ENCODE peak calls at places on chromosome 13, in ten cellular contexts. H, L, X, F, O, E, A, B, U and Z are unnamed samples. For H3K9me3, the result is how much of the 10 kb centered on the place peaks cover.

GRCh38 chr13:78060966-78061365 is 142.3 kb upstream of the EDNRB start:
- DNase-seq in O (no peak), X (no peak), H (no peak), L (no peak), E (no peak), F (no peak), B (no peak), U (no peak), A (no peak), Z (no peak)

GRCh38 chr13:30880151-30880551 is 25.9 kb upstream of the MEDAG start:
- DNase-seq in E (no peak), F (no peak), H (no peak), A (peak), O (no peak), U (no peak), B (no peak), L (peak), X (no peak), Z (no peak)

GRCh38 chr13:108551674-108552073 is 77.7 kb upstream of the MYO16 start:
- DNase-seq in O (no peak), U (no peak), E (no peak), L (no peak), B (no peak), F (no peak), A (no peak), X (no peak), H (no peak), Z (no peak)

GRCh38 chr13:107361666-107362065 is 793.7 kb upstream of the ARGLU1 start:
- DNase-seq in X (no peak), U (no peak), L (peak), E (no peak), O (no peak), H (no peak), F (no peak), A (peak), B (no peak), Z (no peak)

GRCh38 chr13:41509996-41510395 is 52.6 kb downstream of the RGCC start:
- DNase-seq in B (no peak), H (no peak), E (no peak), U (no peak), X (no peak), L (no peak), O (no peak), A (no peak), F (no peak), Z (no peak)

GRCh38 chr13:36461472-36461871 is 29.2 kb downstream of the CCNA1 start:
- DNase-seq in E (no peak), O (no peak), L (no peak), A (no peak), H (no peak), X (no peak), B (no peak), U (no peak), F (no peak), Z (no peak)

GRCh38 chr13:43786766-43787517 is at the start of gene ENOX1:
- DNase-seq in L (peak), X (peak), O (peak), E (peak), U (no peak), H (no peak), A (peak), F (no peak), B (peak), Z (no peak)

GRCh38 chr13:54029226-54029625 is 1000.6 kb downstream of the OLFM4 start:
- DNase-seq in F (no peak), U (no peak), L (no peak), A (no peak), B (no peak), X (no peak), O (no peak), H (no peak), E (no peak), Z (peak)

GRCh38 chr13:54187461-54187860 is 1158.8 kb downstream of the OLFM4 start:
- DNase-seq in U (no peak), E (no peak), B (no peak), O (no peak), A (no peak), F (no peak), L (no peak), X (no peak), H (no peak), Z (no peak)

GRCh38 chr13:66266348-66266747 is 963.8 kb downstream of the PCDH9 start:
- DNase-seq in B (no peak), U (no peak), O (no peak), F (no peak), H (no peak), E (no peak), A (no peak), L (no peak), X (no peak), Z (no peak)

GRCh38 chr13:101846701-101847100 is 394.2 kb downstream of the ITGBL1 start:
- DNase-seq in H (no peak), U (no peak), A (no peak), X (no peak), B (no peak), E (no peak), L (no peak), O (no peak), F (no peak), Z (no peak)

GRCh38 chr13:48110132-48110868 is 15.4 kb upstream of the MED4 start:
- DNase-seq in L (peak), F (no peak), U (no peak), O (no peak), B (no peak), E (no peak), H (no peak), A (no peak), X (no peak), Z (no peak)

GRCh38 chr13:75326173-75327131 is 155.5 kb downstream of the TBC1D4 start:
- DNase-seq in U (no peak), L (peak), H (peak), O (no peak), X (peak), E (no peak), A (peak), F (peak), B (no peak), Z (no peak)

GRCh38 chr13:78689011-78689410 is 30.1 kb upstream of the OBI1 start:
- DNase-seq in B (no peak), F (no peak), H (no peak), X (no peak), L (no peak), A (no peak), O (no peak), E (no peak), U (no peak), Z (no peak)

GRCh38 chr13:94177041-94177440 is 302.4 kb downstream of the DCT start:
- DNase-seq in U (no peak), F (no peak), H (no peak), B (no peak), E (no peak), L (no peak), X (no peak), O (no peak), A (no peak), Z (no peak)

GRCh38 chr13:47080616-47081015 is 183.8 kb upstream of the HTR2A start:
- DNase-seq in H (no peak), B (no peak), A (no peak), F (no peak), X (no peak), O (no peak), L (no peak), E (no peak), U (no peak), Z (no peak)

GRCh38 chr13:57627663-57628062 is 3.9 kb upstream of the PCDH17 start:
- DNase-seq in E (no peak), B (no peak), X (no peak), L (peak), A (peak), F (no peak), H (no peak), U (no peak), O (no peak), Z (peak)

GRCh38 chr13:97043302-97043701 is 49.0 kb upstream of the OXGR1 start:
- DNase-seq in E (no peak), X (no peak), U (no peak), H (no peak), F (no peak), O (no peak), B (no peak), A (no peak), L (peak), Z (no peak)

GRCh38 chr13:87376081-87376480 is 295.1 kb upstream of the SLITRK5 start:
- DNase-seq in O (no peak), H (no peak), A (no peak), E (no peak), U (no peak), X (no peak), B (no peak), L (no peak), F (no peak), Z (no peak)

GRCh38 chr13:58682616-58683015 is 1051.1 kb downstream of the PCDH17 start:
- DNase-seq in A (no peak), O (no peak), F (no peak), E (no peak), U (no peak), L (no peak), X (no peak), B (no peak), H (no peak), Z (no peak)

GRCh38 chr13:47298506-47298905 is 401.7 kb upstream of the HTR2A start:
- DNase-seq in F (no peak), H (no peak), A (peak), L (no peak), X (no peak), E (no peak), O (no peak), B (no peak), U (no peak), Z (no peak)

GRCh38 chr13:33751151-33751550 is 66.8 kb upstream of the RFC3 start:
- DNase-seq in A (peak), B (no peak), L (peak), E (no peak), U (no peak), O (no peak), X (no peak), H (no peak), F (no peak), Z (no peak)

DNA sequence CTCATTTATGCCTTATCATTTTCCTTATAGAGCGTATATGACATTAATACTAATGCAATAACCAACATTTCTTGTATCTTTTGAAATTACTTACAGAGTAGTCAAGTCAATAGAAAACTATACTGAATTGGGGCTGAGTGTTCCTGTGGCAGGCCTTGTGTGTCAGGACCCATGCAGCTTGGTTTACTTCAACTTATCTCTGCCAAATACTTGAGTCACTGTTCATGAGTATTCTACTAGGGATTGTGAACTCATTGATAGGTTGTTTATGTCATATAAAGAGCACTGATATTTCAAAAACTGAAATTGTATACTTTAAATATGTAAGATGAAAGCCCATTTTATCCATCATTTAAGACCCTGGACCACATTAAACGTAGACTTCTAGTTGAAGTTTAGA is 688.6 kb upstream of the SLITRK1 start:
- DNase-seq in A (peak), E (no peak), O (no peak), H (no peak), B (no peak), U (no peak), X (no peak), F (no peak), L (peak), Z (no peak)
- H3K9me3 ChIP-seq in A (under half), E (under half), O (under half), H (under half), B (under half), U (under half), X (under half), F (under half), L (under half), Z (under half)

DNA sequence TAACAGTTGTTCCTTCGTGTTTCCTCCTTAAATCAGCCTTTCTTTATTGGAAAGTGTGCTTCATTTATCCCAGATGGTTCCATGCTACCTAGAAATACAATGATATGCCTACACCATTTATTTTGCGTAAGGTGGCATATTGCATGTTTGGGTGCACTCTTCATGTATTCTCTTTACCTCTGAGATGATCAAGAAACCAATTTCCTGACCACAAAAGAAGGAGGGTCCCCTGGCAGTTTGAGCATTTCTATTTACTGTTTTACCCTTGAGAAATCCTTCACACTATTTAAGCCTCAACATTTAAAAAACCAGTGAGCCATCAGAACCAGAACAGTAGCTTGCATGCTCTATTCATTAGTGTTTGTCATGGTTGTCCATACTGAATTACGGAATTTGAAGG is 354.0 kb downstream of the MTUS2 start:
- DNase-seq in F (no peak), B (no peak), O (no peak), L (no peak), H (no peak), E (no peak), U (no peak), A (no peak), X (no peak), Z (no peak)
- H3K9me3 ChIP-seq in F (under half), B (under half), O (under half), L (under half), H (under half), E (under half), U (under half), A (under half), X (under half), Z (under half)

DNA sequence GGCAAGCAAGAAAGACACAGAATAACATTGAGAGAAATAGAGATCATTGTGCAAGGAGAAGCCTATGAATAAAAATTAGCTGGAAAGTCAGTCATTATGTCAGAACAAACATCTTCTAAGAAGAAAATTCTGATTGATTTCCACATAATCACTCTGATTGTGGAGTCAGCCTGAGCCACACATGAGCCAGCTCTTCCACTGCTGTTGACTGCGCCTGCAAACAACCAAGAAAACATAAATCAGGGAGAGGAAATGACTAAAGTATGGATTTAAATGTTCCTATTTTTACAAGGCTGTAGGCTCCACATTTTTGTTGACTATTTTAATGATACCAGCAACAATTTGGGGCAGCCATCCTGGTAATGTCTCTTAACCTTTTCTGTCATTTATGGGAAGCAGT is 962.3 kb downstream of the EFNB2 start:
- DNase-seq in O (no peak), F (no peak), U (no peak), B (no peak), L (no peak), H (no peak), X (no peak), A (no peak), E (no peak), Z (no peak)
- H3K9me3 ChIP-seq in O (under half), F (under half), U (under half), B (under half), L (under half), H (under half), X (under half), A (under half), E (under half), Z (under half)

DNA sequence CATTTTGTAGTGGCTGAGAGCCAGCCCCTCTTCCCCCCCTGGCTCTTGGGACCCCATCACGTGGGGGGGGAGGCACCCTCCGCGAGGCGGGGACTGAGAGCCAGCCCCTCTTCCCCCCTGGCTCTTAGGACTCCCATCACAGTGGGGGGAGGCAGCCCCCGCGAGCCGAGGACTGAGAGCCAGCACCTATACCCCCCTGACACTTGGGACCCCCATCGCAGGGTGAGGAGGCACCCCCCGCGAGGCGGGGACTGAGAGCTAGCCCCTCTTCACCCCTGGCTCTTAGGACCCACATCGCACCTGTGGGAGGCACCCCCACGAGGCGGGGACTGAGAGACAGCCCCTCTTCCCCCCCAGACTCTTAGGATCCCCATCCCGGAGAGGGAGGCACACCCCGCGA is 2426.5 kb upstream of the PCDH20 start:
- DNase-seq in X (no peak), H (no peak), U (no peak), F (no peak), A (no peak), O (no peak), L (no peak), B (no peak), E (no peak), Z (no peak)
- H3K9me3 ChIP-seq in X (under half), H (under half), U (under half), F (under half), A (under half), O (under half), L (under half), B (under half), E (under half), Z (under half)

DNA sequence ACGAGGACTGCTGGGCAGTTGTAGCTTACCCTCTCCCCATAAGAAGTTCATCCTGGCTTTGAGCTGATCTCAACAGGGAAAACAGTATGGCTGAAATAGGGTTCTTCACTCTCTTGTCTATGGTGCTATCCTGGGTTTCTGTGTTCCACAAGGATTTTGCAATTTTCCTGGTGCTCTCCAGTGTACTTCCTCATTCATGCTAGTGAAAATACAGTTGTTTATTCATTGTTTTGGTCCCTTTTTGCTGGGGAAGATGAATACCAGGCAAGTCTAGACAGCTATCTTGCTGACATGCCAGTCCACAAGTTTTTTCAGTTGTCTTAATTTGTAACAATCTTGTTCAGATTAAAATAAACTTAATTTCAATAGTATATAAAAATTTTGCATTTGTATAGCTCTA is 306.5 kb downstream of the DLEU7 start:
- DNase-seq in L (no peak), H (no peak), F (no peak), O (no peak), X (no peak), B (no peak), U (no peak), A (no peak), E (no peak), Z (no peak)
- H3K9me3 ChIP-seq in L (under half), H (under half), F (under half), O (under half), X (half or more), B (under half), U (under half), A (under half), E (under half), Z (under half)

GRCh38 chr13:19058566-19058965 is 123.1 kb downstream of the TUBA3C start:
- DNase-seq in H (no peak), F (no peak), A (no peak), X (no peak), U (no peak), L (no peak), O (no peak), E (no peak), B (no peak), Z (no peak)
- H3K9me3 ChIP-seq in H (under half), F (under half), A (half or more), X (half or more), U (under half), L (under half), O (under half), E (under half), B (under half), Z (under half)

GRCh38 chr13:113962386-113962785 is 11.5 kb downstream of the C13orf46 start:
- DNase-seq in E (no peak), B (peak), A (no peak), U (no peak), O (no peak), L (peak), X (no peak), F (no peak), H (no peak), Z (no peak)

GRCh38 chr13:113962975-113963374 is 10.9 kb downstream of the C13orf46 start:
- DNase-seq in U (no peak), B (peak), O (no peak), X (no peak), F (no peak), H (peak), A (no peak), E (no peak), L (no peak), Z (no peak)

GRCh38 chr13:113959198-113959597 is 14.7 kb downstream of the C13orf46 start:
- DNase-seq in H (no peak), O (no peak), B (no peak), L (peak), A (no peak), E (no peak), X (no peak), F (no peak), U (no peak), Z (no peak)

GRCh38 chr13:113958373-113958772 is 15.5 kb downstream of the C13orf46 start:
- DNase-seq in O (no peak), H (no peak), F (no peak), U (no peak), A (no peak), L (no peak), X (no peak), E (no peak), B (no peak), Z (no peak)

DNA sequence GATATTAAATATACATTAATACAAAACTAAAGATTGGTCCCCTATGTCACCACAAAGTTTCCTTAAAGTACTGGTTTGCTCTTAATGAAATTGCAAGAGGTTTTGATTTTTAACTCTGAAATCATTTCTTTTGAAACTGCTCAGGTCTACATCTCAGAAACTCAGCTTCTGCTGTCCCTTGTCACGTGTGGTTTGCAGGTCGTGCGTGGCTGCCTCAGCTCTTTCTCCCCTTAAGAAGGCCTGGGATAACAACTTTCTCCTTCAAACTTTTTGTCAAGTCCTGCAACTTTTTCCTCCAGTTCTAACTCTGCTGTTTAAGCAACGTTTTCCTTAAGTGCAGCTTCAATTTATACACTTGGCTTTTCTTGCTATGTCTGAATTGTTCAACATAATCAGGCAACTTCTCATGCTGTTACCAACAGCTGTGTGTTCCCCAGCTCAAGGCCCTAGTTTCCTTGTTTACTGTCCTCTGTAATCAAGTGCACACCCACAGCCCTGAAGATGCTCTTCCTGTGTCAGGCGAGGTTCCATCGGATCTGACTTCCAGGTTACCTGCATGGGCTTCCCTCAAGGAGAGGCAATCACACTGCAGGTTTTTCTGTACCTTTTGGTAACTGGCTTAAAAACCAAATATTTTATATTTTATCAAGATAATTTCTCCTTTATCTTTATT is 13.5 kb downstream of the C13orf46 start:
- DNase-seq in H (no peak), U (no peak), E (no peak), O (no peak), L (no peak), B (no peak), F (no peak), A (no peak), X (no peak), Z (no peak)
- H3K9me3 ChIP-seq in H (under half), U (under half), E (under half), O (under half), L (under half), B (under half), F (under half), A (under half), X (under half), Z (under half)